ENCODE peak calls at places on chromosomes 16 and 17, in seven cellular contexts. One of them, this sample, is unnamed.

GRCh38 chr16:89202422-89203215 is 2.3 kb upstream of the SLC22A31 start:
- DNase-seq in IMR-90: no peak
- DNase-seq in A549: no peak
- DNase-seq in HepG2: no peak
- DNase-seq in HCT116: no peak
- DNase-seq in GM12878: no peak
- DNase-seq in H1: no peak
- DNase-seq in this sample: no peak

GRCh38 chr17:6641374-6641818 is 536 bp downstream of the TXNDC17 start:
- DNase-seq in GM12878: no peak
- DNase-seq in H1: peak
- DNase-seq in A549: no peak
- DNase-seq in HepG2: no peak
- DNase-seq in IMR-90: no peak
- DNase-seq in HCT116: no peak
- DNase-seq in this sample: no peak

GRCh38 chr17:18937981-18938691 is 13.8 kb upstream of the SLC5A10 start:
- DNase-seq in HCT116: no peak
- DNase-seq in H1: no peak
- DNase-seq in IMR-90: peak
- DNase-seq in GM12878: no peak
- DNase-seq in A549: no peak
- DNase-seq in HepG2: peak
- DNase-seq in this sample: no peak

GRCh38 chr16:8585942-8586341 is 4.4 kb downstream of the TMEM114 start:
- DNase-seq in GM12878: no peak
- DNase-seq in HepG2: no peak
- DNase-seq in IMR-90: no peak
- DNase-seq in A549: no peak
- DNase-seq in H1: no peak
- DNase-seq in HCT116: no peak
- DNase-seq in this sample: no peak

GRCh38 chr17:75785770-75786538 is 1.3 kb downstream of the UNK start:
- DNase-seq in IMR-90: peak
- DNase-seq in HCT116: no peak
- DNase-seq in A549: no peak
- DNase-seq in HepG2: no peak
- DNase-seq in H1: no peak
- DNase-seq in GM12878: no peak
- DNase-seq in this sample: no peak

GRCh38 chr16:30700491-30700890 is 1.5 kb downstream of the SRCAP start:
- DNase-seq in HepG2: no peak
- DNase-seq in A549: no peak
- DNase-seq in IMR-90: peak
- DNase-seq in GM12878: no peak
- DNase-seq in H1: no peak
- DNase-seq in HCT116: no peak
- DNase-seq in this sample: peak

GRCh38 chr16:82481455-82481854 is 145.3 kb upstream of the CDH13 start:
- DNase-seq in HCT116: no peak
- DNase-seq in A549: no peak
- DNase-seq in HepG2: no peak
- DNase-seq in H1: no peak
- DNase-seq in GM12878: no peak
- DNase-seq in IMR-90: peak
- DNase-seq in this sample: no peak

GRCh38 chr17:9484789-9485188 is 90.8 kb downstream of the STX8 start:
- DNase-seq in HepG2: no peak
- DNase-seq in HCT116: no peak
- DNase-seq in A549: no peak
- DNase-seq in GM12878: no peak
- DNase-seq in IMR-90: peak
- DNase-seq in H1: no peak
- DNase-seq in this sample: no peak

GRCh38 chr16:55711959-55712876 is 56.4 kb downstream of the SLC6A2 start:
- DNase-seq in HCT116: peak
- DNase-seq in IMR-90: peak
- DNase-seq in H1: no peak
- DNase-seq in HepG2: peak
- DNase-seq in A549: peak
- DNase-seq in GM12878: no peak
- DNase-seq in this sample: peak

GRCh38 chr16:21962475-21962874 is 9.3 kb downstream of the UQCRC2 start:
- DNase-seq in HepG2: no peak
- DNase-seq in H1: no peak
- DNase-seq in IMR-90: no peak
- DNase-seq in HCT116: no peak
- DNase-seq in A549: no peak
- DNase-seq in GM12878: no peak
- DNase-seq in this sample: no peak

GRCh38 chr17:40179923-40180659 is 2.8 kb downstream of the RAPGEFL1 start:
- DNase-seq in HCT116: no peak
- DNase-seq in GM12878: no peak
- DNase-seq in IMR-90: peak
- DNase-seq in A549: peak
- DNase-seq in H1: no peak
- DNase-seq in HepG2: no peak
- DNase-seq in this sample: no peak

GRCh38 chr17:61586031-61586566 is 4.9 kb downstream of the NACA2 start:
- DNase-seq in H1: no peak
- DNase-seq in HCT116: no peak
- DNase-seq in GM12878: no peak
- DNase-seq in A549: no peak
- DNase-seq in IMR-90: no peak
- DNase-seq in HepG2: no peak
- DNase-seq in this sample: no peak

GRCh38 chr16:60166-60565 is 6.5 kb downstream of the SNRNP25 start:
- DNase-seq in HepG2: no peak
- DNase-seq in H1: no peak
- DNase-seq in A549: no peak
- DNase-seq in HCT116: no peak
- DNase-seq in IMR-90: no peak
- DNase-seq in GM12878: no peak
- DNase-seq in this sample: no peak

GRCh38 chr16:52603015-52603414 is 56.1 kb upstream of the TOX3 start:
- DNase-seq in HCT116: no peak
- DNase-seq in A549: no peak
- DNase-seq in HepG2: no peak
- DNase-seq in GM12878: no peak
- DNase-seq in IMR-90: no peak
- DNase-seq in H1: no peak
- DNase-seq in this sample: no peak
- TF ChIP-seq CEBPB in HCT116: no peak
- TF ChIP-seq CEBPB in A549: no peak
- TF ChIP-seq CEBPB in HepG2: no peak
- TF ChIP-seq CEBPB in GM12878: no peak
- TF ChIP-seq CEBPB in IMR-90: no peak
- TF ChIP-seq CEBPB in H1: no peak
- TF ChIP-seq CEBPB in this sample: no peak

GRCh38 chr17:77189148-77189547 is 48.4 kb downstream of the SEC14L1 start:
- DNase-seq in HepG2: no peak
- DNase-seq in HCT116: no peak
- DNase-seq in A549: no peak
- DNase-seq in GM12878: peak
- DNase-seq in H1: no peak
- DNase-seq in IMR-90: no peak
- DNase-seq in this sample: no peak
- TF ChIP-seq CEBPB in HepG2: no peak
- TF ChIP-seq CEBPB in HCT116: no peak
- TF ChIP-seq CEBPB in A549: no peak
- TF ChIP-seq CEBPB in GM12878: no peak
- TF ChIP-seq CEBPB in H1: no peak
- TF ChIP-seq CEBPB in IMR-90: no peak
- TF ChIP-seq CEBPB in this sample: no peak

GRCh38 chr17:37815516-37815915 is 70.7 kb upstream of the HNF1B start:
- DNase-seq in HCT116: no peak
- DNase-seq in GM12878: no peak
- DNase-seq in H1: no peak
- DNase-seq in A549: no peak
- DNase-seq in IMR-90: no peak
- DNase-seq in HepG2: no peak
- DNase-seq in this sample: no peak
- TF ChIP-seq CEBPB in HCT116: no peak
- TF ChIP-seq CEBPB in GM12878: no peak
- TF ChIP-seq CEBPB in H1: no peak
- TF ChIP-seq CEBPB in A549: peak
- TF ChIP-seq CEBPB in IMR-90: no peak
- TF ChIP-seq CEBPB in HepG2: no peak
- TF ChIP-seq CEBPB in this sample: no peak

GRCh38 chr17:73232587-73233373 is 28.9 kb downstream of the CPSF4L start:
- DNase-seq in A549: peak
- DNase-seq in HCT116: no peak
- DNase-seq in IMR-90: peak
- DNase-seq in H1: no peak
- DNase-seq in GM12878: no peak
- DNase-seq in HepG2: no peak
- DNase-seq in this sample: peak
- TF ChIP-seq CEBPB in A549: no peak
- TF ChIP-seq CEBPB in HCT116: no peak
- TF ChIP-seq CEBPB in IMR-90: no peak
- TF ChIP-seq CEBPB in H1: no peak
- TF ChIP-seq CEBPB in GM12878: no peak
- TF ChIP-seq CEBPB in HepG2: no peak
- TF ChIP-seq CEBPB in this sample: no peak

GRCh38 chr17:82444284-82444893 is 6.2 kb downstream of the CYBC1 start:
- DNase-seq in HepG2: no peak
- DNase-seq in H1: no peak
- DNase-seq in GM12878: no peak
- DNase-seq in A549: no peak
- DNase-seq in IMR-90: no peak
- DNase-seq in HCT116: no peak
- DNase-seq in this sample: no peak
- TF ChIP-seq CEBPB in HepG2: no peak
- TF ChIP-seq CEBPB in H1: no peak
- TF ChIP-seq CEBPB in GM12878: no peak
- TF ChIP-seq CEBPB in A549: no peak
- TF ChIP-seq CEBPB in IMR-90: no peak
- TF ChIP-seq CEBPB in HCT116: no peak
- TF ChIP-seq CEBPB in this sample: no peak

DNA sequence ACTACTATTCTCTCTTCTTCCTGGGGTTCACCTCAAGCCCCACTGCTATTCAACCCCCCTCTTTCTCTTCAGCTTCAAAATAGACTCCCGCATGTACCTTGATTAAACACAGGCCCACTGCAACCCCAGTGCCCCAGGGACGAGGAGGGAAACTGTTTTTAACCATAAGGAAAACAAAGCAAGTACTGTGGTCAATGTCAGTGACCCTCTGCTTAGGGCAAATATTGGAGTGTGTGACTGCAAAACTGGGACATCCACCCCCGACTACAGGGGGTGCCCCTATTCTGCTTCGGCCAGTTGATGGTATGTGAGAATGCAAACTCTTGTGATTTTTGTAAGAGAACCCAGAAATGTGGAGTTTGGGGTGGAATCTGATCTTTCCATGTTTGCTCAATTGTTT is 9.5 kb upstream of the PNPO start:
- DNase-seq in A549: no peak
- DNase-seq in H1: no peak
- DNase-seq in HepG2: peak
- DNase-seq in GM12878: no peak
- DNase-seq in IMR-90: no peak
- DNase-seq in HCT116: no peak
- DNase-seq in this sample: no peak
- TF ChIP-seq CEBPB in A549: no peak
- TF ChIP-seq CEBPB in H1: no peak
- TF ChIP-seq CEBPB in HepG2: no peak
- TF ChIP-seq CEBPB in GM12878: no peak
- TF ChIP-seq CEBPB in IMR-90: no peak
- TF ChIP-seq CEBPB in HCT116: no peak
- TF ChIP-seq CEBPB in this sample: no peak

GRCh38 chr16:65497571-65497970 is 375.7 kb upstream of the CDH11 start:
- DNase-seq in HepG2: no peak
- DNase-seq in GM12878: no peak
- DNase-seq in A549: no peak
- DNase-seq in HCT116: no peak
- DNase-seq in IMR-90: peak
- DNase-seq in H1: no peak
- DNase-seq in this sample: no peak

GRCh38 chr16:65500919-65501318 is 379.1 kb upstream of the CDH11 start:
- DNase-seq in HCT116: no peak
- DNase-seq in H1: no peak
- DNase-seq in A549: no peak
- DNase-seq in GM12878: no peak
- DNase-seq in HepG2: no peak
- DNase-seq in IMR-90: no peak
- DNase-seq in this sample: no peak

GRCh38 chr16:65494609-65495008 is 372.7 kb upstream of the CDH11 start:
- DNase-seq in HepG2: no peak
- DNase-seq in H1: no peak
- DNase-seq in IMR-90: no peak
- DNase-seq in HCT116: no peak
- DNase-seq in GM12878: no peak
- DNase-seq in A549: no peak
- DNase-seq in this sample: no peak

GRCh38 chr16:65494080-65494479 is 372.2 kb upstream of the CDH11 start:
- DNase-seq in A549: no peak
- DNase-seq in HepG2: no peak
- DNase-seq in H1: no peak
- DNase-seq in HCT116: no peak
- DNase-seq in IMR-90: no peak
- DNase-seq in GM12878: no peak
- DNase-seq in this sample: no peak

GRCh38 chr16:65500007-65500406 is 378.1 kb upstream of the CDH11 start:
- DNase-seq in HCT116: no peak
- DNase-seq in A549: no peak
- DNase-seq in GM12878: no peak
- DNase-seq in HepG2: no peak
- DNase-seq in IMR-90: peak
- DNase-seq in H1: no peak
- DNase-seq in this sample: no peak
- TF ChIP-seq CEBPB in HCT116: no peak
- TF ChIP-seq CEBPB in A549: no peak
- TF ChIP-seq CEBPB in GM12878: no peak
- TF ChIP-seq CEBPB in HepG2: no peak
- TF ChIP-seq CEBPB in IMR-90: no peak
- TF ChIP-seq CEBPB in H1: no peak
- TF ChIP-seq CEBPB in this sample: no peak

GRCh38 chr16:58026139-58026704 is 668 bp downstream of the MMP15 start:
- DNase-seq in H1: no peak
- DNase-seq in HCT116: no peak
- DNase-seq in HepG2: no peak
- DNase-seq in GM12878: no peak
- DNase-seq in IMR-90: peak
- DNase-seq in A549: peak
- DNase-seq in this sample: peak
- TF ChIP-seq CEBPB in H1: no peak
- TF ChIP-seq CEBPB in HCT116: no peak
- TF ChIP-seq CEBPB in HepG2: no peak
- TF ChIP-seq CEBPB in GM12878: no peak
- TF ChIP-seq CEBPB in IMR-90: no peak
- TF ChIP-seq CEBPB in A549: no peak
- TF ChIP-seq CEBPB in this sample: no peak